ENCODE peak calls at places on chromosomes 1 and 21, in eight cellular contexts. One of them, this sample, is unnamed.

GRCh38 chr1:49171941-49172593 is 395.4 kb upstream of the BEND5 start:
- DNase-seq in uterus: no peak
- DNase-seq in endodermal cell: no peak
- DNase-seq in NCI-H1105: no peak
- DNase-seq in glomerular endothelial cell: no peak
- DNase-seq in activated CD4-positive, alpha-beta T cell treated with anti-CD3 and anti-CD28 coated beads, Interleukin-2, amount 10 ng/mL, durations not matched to agents 7 days and 5 days: no peak
- DNase-seq in H9: no peak
- DNase-seq in HEK293T: no peak
- DNase-seq in this sample: no peak

GRCh38 chr1:84855947-84856660 is 36.9 kb downstream of the LPAR3 start:
- DNase-seq in uterus: no peak
- DNase-seq in H9: no peak
- DNase-seq in NCI-H1105: no peak
- DNase-seq in glomerular endothelial cell: no peak
- DNase-seq in activated CD4-positive, alpha-beta T cell treated with anti-CD3 and anti-CD28 coated beads, Interleukin-2, amount 10 ng/mL, durations not matched to agents 7 days and 5 days: no peak
- DNase-seq in endodermal cell: no peak
- DNase-seq in HEK293T: no peak
- DNase-seq in this sample: no peak

GRCh38 chr1:156524985-156525590 is 24.5 kb upstream of the MEF2D start:
- DNase-seq in HEK293T: no peak
- DNase-seq in endodermal cell: no peak
- DNase-seq in uterus: no peak
- DNase-seq in glomerular endothelial cell: no peak
- DNase-seq in activated CD4-positive, alpha-beta T cell treated with anti-CD3 and anti-CD28 coated beads, Interleukin-2, amount 10 ng/mL, durations not matched to agents 7 days and 5 days: no peak
- DNase-seq in H9: no peak
- DNase-seq in NCI-H1105: no peak
- DNase-seq in this sample: no peak

GRCh38 chr21:17578162-17578561 is 34.5 kb downstream of the BTG3 start:
- DNase-seq in activated CD4-positive, alpha-beta T cell treated with anti-CD3 and anti-CD28 coated beads, Interleukin-2, amount 10 ng/mL, durations not matched to agents 7 days and 5 days: no peak
- DNase-seq in endodermal cell: no peak
- DNase-seq in HEK293T: no peak
- DNase-seq in NCI-H1105: no peak
- DNase-seq in H9: no peak
- DNase-seq in glomerular endothelial cell: no peak
- DNase-seq in uterus: no peak
- DNase-seq in this sample: no peak

GRCh38 chr1:100511058-100511457 is 26.9 kb upstream of the GPR88 start:
- DNase-seq in HEK293T: no peak
- DNase-seq in uterus: no peak
- DNase-seq in H9: no peak
- DNase-seq in glomerular endothelial cell: no peak
- DNase-seq in endodermal cell: no peak
- DNase-seq in activated CD4-positive, alpha-beta T cell treated with anti-CD3 and anti-CD28 coated beads, Interleukin-2, amount 10 ng/mL, durations not matched to agents 7 days and 5 days: no peak
- DNase-seq in NCI-H1105: no peak
- DNase-seq in this sample: no peak

GRCh38 chr1:227070638-227071285 is 130.7 kb downstream of the COQ8A start:
- DNase-seq in H9: no peak
- DNase-seq in NCI-H1105: no peak
- DNase-seq in HEK293T: no peak
- DNase-seq in glomerular endothelial cell: no peak
- DNase-seq in activated CD4-positive, alpha-beta T cell treated with anti-CD3 and anti-CD28 coated beads, Interleukin-2, amount 10 ng/mL, durations not matched to agents 7 days and 5 days: no peak
- DNase-seq in uterus: no peak
- DNase-seq in endodermal cell: no peak
- DNase-seq in this sample: no peak

GRCh38 chr1:25809929-25810328 is 9.8 kb upstream of the MTFR1L start:
- DNase-seq in HEK293T: no peak
- DNase-seq in uterus: no peak
- DNase-seq in H9: no peak
- DNase-seq in glomerular endothelial cell: no peak
- DNase-seq in activated CD4-positive, alpha-beta T cell treated with anti-CD3 and anti-CD28 coated beads, Interleukin-2, amount 10 ng/mL, durations not matched to agents 7 days and 5 days: no peak
- DNase-seq in NCI-H1105: no peak
- DNase-seq in endodermal cell: no peak
- DNase-seq in this sample: no peak

GRCh38 chr1:107935396-107936064 is 29.4 kb downstream of the VAV3 start:
- DNase-seq in endodermal cell: no peak
- DNase-seq in HEK293T: no peak
- DNase-seq in activated CD4-positive, alpha-beta T cell treated with anti-CD3 and anti-CD28 coated beads, Interleukin-2, amount 10 ng/mL, durations not matched to agents 7 days and 5 days: peak; percentile 27
- DNase-seq in NCI-H1105: no peak
- DNase-seq in uterus: no peak
- DNase-seq in glomerular endothelial cell: no peak
- DNase-seq in H9: no peak
- DNase-seq in this sample: no peak

GRCh38 chr1:42305639-42306038 is 29.4 kb downstream of the FOXJ3 start:
- DNase-seq in endodermal cell: no peak
- DNase-seq in NCI-H1105: no peak
- DNase-seq in uterus: no peak
- DNase-seq in glomerular endothelial cell: no peak
- DNase-seq in HEK293T: no peak
- DNase-seq in H9: no peak
- DNase-seq in activated CD4-positive, alpha-beta T cell treated with anti-CD3 and anti-CD28 coated beads, Interleukin-2, amount 10 ng/mL, durations not matched to agents 7 days and 5 days: no peak
- DNase-seq in this sample: no peak

GRCh38 chr1:2322065-2322571 is 69.2 kb downstream of the MORN1 start:
- DNase-seq in endodermal cell: peak; percentile 69
- DNase-seq in NCI-H1105: no peak
- DNase-seq in uterus: peak; percentile 90
- DNase-seq in glomerular endothelial cell: peak; percentile 18
- DNase-seq in H9: peak; percentile 61
- DNase-seq in HEK293T: no peak
- DNase-seq in activated CD4-positive, alpha-beta T cell treated with anti-CD3 and anti-CD28 coated beads, Interleukin-2, amount 10 ng/mL, durations not matched to agents 7 days and 5 days: no peak
- DNase-seq in this sample: peak; percentile 81

GRCh38 chr1:230568008-230568407 is 74.3 kb upstream of the COG2 start:
- DNase-seq in H9: peak; percentile 62
- DNase-seq in endodermal cell: peak; percentile 71
- DNase-seq in HEK293T: peak; percentile 53
- DNase-seq in activated CD4-positive, alpha-beta T cell treated with anti-CD3 and anti-CD28 coated beads, Interleukin-2, amount 10 ng/mL, durations not matched to agents 7 days and 5 days: no peak
- DNase-seq in glomerular endothelial cell: no peak
- DNase-seq in NCI-H1105: no peak
- DNase-seq in uterus: no peak
- DNase-seq in this sample: no peak

GRCh38 chr1:33758698-33759097 is 105.2 kb upstream of the HMGB4 start:
- DNase-seq in activated CD4-positive, alpha-beta T cell treated with anti-CD3 and anti-CD28 coated beads, Interleukin-2, amount 10 ng/mL, durations not matched to agents 7 days and 5 days: no peak
- DNase-seq in HEK293T: no peak
- DNase-seq in glomerular endothelial cell: no peak
- DNase-seq in H9: no peak
- DNase-seq in endodermal cell: peak; percentile 18
- DNase-seq in NCI-H1105: no peak
- DNase-seq in uterus: no peak
- DNase-seq in this sample: no peak

GRCh38 chr1:19762175-19762779 is 37.4 kb downstream of the TMCO4 start:
- DNase-seq in HEK293T: peak; percentile 82
- DNase-seq in H9: peak; percentile 61
- DNase-seq in NCI-H1105: peak; percentile 46
- DNase-seq in endodermal cell: peak; percentile 88
- DNase-seq in uterus: peak; percentile 30
- DNase-seq in activated CD4-positive, alpha-beta T cell treated with anti-CD3 and anti-CD28 coated beads, Interleukin-2, amount 10 ng/mL, durations not matched to agents 7 days and 5 days: peak; percentile 17
- DNase-seq in glomerular endothelial cell: no peak
- DNase-seq in this sample: peak; percentile 39

GRCh38 chr1:171441278-171441677 is 44.1 kb upstream of the PRRC2C start:
- DNase-seq in uterus: no peak
- DNase-seq in H9: no peak
- DNase-seq in glomerular endothelial cell: peak; percentile 36
- DNase-seq in endodermal cell: no peak
- DNase-seq in NCI-H1105: no peak
- DNase-seq in HEK293T: no peak
- DNase-seq in activated CD4-positive, alpha-beta T cell treated with anti-CD3 and anti-CD28 coated beads, Interleukin-2, amount 10 ng/mL, durations not matched to agents 7 days and 5 days: no peak
- DNase-seq in this sample: no peak